ENCODE peak calls at places on chromosomes 1 and 21, in five cellular contexts. P, U, I, Q and H are unnamed samples. For H3K27me3, the result is how much of the 10 kb centered on the place peaks cover.

GRCh38 chr1:15885701-15886612 is 38.5 kb downstream of the SPEN start:
- DNase-seq in U (peak), I (peak), Q (peak), P (peak), H (peak)

GRCh38 chr1:79781261-79781660 is 774.7 kb upstream of the ADGRL4 start:
- DNase-seq in P (no peak), I (no peak), U (peak), Q (no peak), H (no peak)

GRCh38 chr1:34711469-34711868 is 43.4 kb upstream of the GJB5 start:
- DNase-seq in Q (no peak), P (no peak), U (no peak), I (peak), H (peak)

GRCh38 chr1:23370270-23370743 is 671 bp upstream of the ZNF436 start:
- DNase-seq in U (no peak), I (no peak), P (no peak), Q (peak), H (no peak)

GRCh38 chr21:26715878-26716506 is 129.2 kb downstream of the ADAMTS1 start:
- DNase-seq in Q (peak), I (peak), U (peak), P (peak), H (peak)

GRCh38 chr1:209837671-209838070 is 9.9 kb downstream of the UTP25 start:
- DNase-seq in Q (no peak), P (no peak), I (no peak), U (no peak), H (no peak)

GRCh38 chr1:115426271-115426771 is 88.3 kb upstream of the NGF start:
- DNase-seq in P (no peak), Q (peak), U (peak), I (no peak), H (no peak)

GRCh38 chr21:29508311-29508710 is 209.6 kb downstream of the BACH1 start:
- DNase-seq in U (no peak), Q (no peak), P (no peak), I (no peak), H (no peak)

GRCh38 chr1:25502957-25503356 is 40.4 kb upstream of the LDLRAP1 start:
- DNase-seq in P (no peak), I (no peak), Q (peak), U (peak), H (no peak)

GRCh38 chr1:184531296-184531695 is 144.5 kb downstream of the C1orf21 start:
- DNase-seq in I (no peak), U (peak), Q (no peak), P (no peak), H (no peak)

GRCh38 chr1:219924348-219924747 is 4.0 kb downstream of the SLC30A10 start:
- DNase-seq in U (no peak), P (no peak), I (no peak), Q (no peak), H (no peak)

GRCh38 chr1:38561699-38562098 is 297.9 kb downstream of the RRAGC start:
- DNase-seq in P (no peak), U (no peak), I (no peak), Q (no peak), H (no peak)

GRCh38 chr1:228337031-228337564 is 69.5 kb downstream of the TRIM11 start:
- DNase-seq in I (no peak), P (no peak), Q (no peak), U (no peak), H (no peak)

GRCh38 chr1:152517237-152517811 is 3.0 kb downstream of the CRCT1 start:
- DNase-seq in Q (peak), U (no peak), I (no peak), P (no peak), H (no peak)

GRCh38 chr1:24009406-24009805 is 29.3 kb upstream of the SRSF10 start:
- DNase-seq in U (peak), Q (peak), P (no peak), I (no peak), H (no peak)

GRCh38 chr1:206946261-206946660 is at the start of gene PIGR:
- DNase-seq in Q (no peak), I (no peak), U (no peak), P (no peak), H (no peak)

GRCh38 chr1:211329764-211330201 is 3.1 kb downstream of the TRAF5 start:
- DNase-seq in I (no peak), U (no peak), Q (no peak), P (no peak), H (peak)

GRCh38 chr1:63917571-63918394 is 144.0 kb downstream of the ROR1 start:
- DNase-seq in I (peak), U (peak), Q (peak), P (peak), H (peak)

GRCh38 chr1:78102082-78102481 is 56.3 kb downstream of the GIPC2 start:
- DNase-seq in U (peak), P (no peak), I (no peak), Q (peak), H (no peak)

GRCh38 chr1:67683736-67684525 is 1.1 kb upstream of the GADD45A start:
- DNase-seq in Q (peak), I (no peak), P (no peak), U (peak), H (no peak)

GRCh38 chr1:2625311-2625710 is 7.5 kb downstream of the MMEL1 start:
- DNase-seq in U (no peak), I (no peak), Q (no peak), P (no peak), H (no peak)

GRCh38 chr1:247281001-247281574 is 25.2 kb downstream of the VN1R5 start:
- DNase-seq in P (no peak), Q (peak), I (no peak), U (peak), H (no peak)

GRCh38 chr21:33840771-33841170 is 74.8 kb downstream of the ATP5PO start:
- DNase-seq in U (peak), Q (peak), I (no peak), P (no peak), H (no peak)

GRCh38 chr1:156524481-156524869 is 23.9 kb upstream of the MEF2D start:
- DNase-seq in Q (no peak), P (no peak), U (no peak), I (no peak), H (no peak)

GRCh38 chr1:5599541-5599940 is 392.7 kb downstream of the NPHP4 start:
- DNase-seq in Q (no peak), I (no peak), U (no peak), P (peak), H (no peak)

GRCh38 chr1:25959626-25960025 is 38.2 kb downstream of the PAFAH2 start:
- DNase-seq in Q (no peak), P (no peak), U (peak), I (no peak), H (no peak)

GRCh38 chr21:31284797-31285397 is 59.2 kb downstream of the TIAM1 start:
- DNase-seq in U (peak), I (no peak), P (no peak), Q (peak), H (no peak)

GRCh38 chr1:157407917-157408525 is 144.3 kb downstream of the FCRL5 start:
- DNase-seq in Q (no peak), I (no peak), P (no peak), U (no peak), H (no peak)

GRCh38 chr1:116485071-116485735 is 85.6 kb downstream of the CD58 start:
- DNase-seq in P (peak), I (peak), U (peak), Q (peak), H (peak)

GRCh38 chr1:162291000-162291399 is 85.7 kb downstream of the SPATA46 start:
- DNase-seq in I (no peak), P (no peak), U (no peak), Q (no peak), H (no peak)

GRCh38 chr1:188043536-188044245 is 1214.9 kb downstream of the PLA2G4A start:
- DNase-seq in Q (no peak), P (no peak), I (no peak), U (no peak), H (no peak)

GRCh38 chr21:33007747-33008146 is 18.0 kb upstream of the OLIG2 start:
- DNase-seq in U (no peak), I (no peak), Q (no peak), P (no peak), H (no peak)

GRCh38 chr1:31122779-31123178 is 57.3 kb upstream of the PUM1 start:
- DNase-seq in U (peak), I (peak), P (no peak), Q (peak), H (no peak)

GRCh38 chr1:172607145-172607544 is 51.8 kb upstream of the FASLG start:
- DNase-seq in U (no peak), I (no peak), P (no peak), Q (peak), H (peak)

GRCh38 chr21:37181059-37181458 is 86.1 kb downstream of the VPS26C start:
- DNase-seq in U (peak), I (no peak), Q (no peak), P (no peak), H (no peak)

GRCh38 chr1:229139320-229139719 is 131.6 kb upstream of the RAB4A start:
- DNase-seq in I (no peak), U (no peak), Q (no peak), P (no peak), H (no peak)

GRCh38 chr1:167542109-167543032 is 11.2 kb downstream of the CREG1 start:
- DNase-seq in U (no peak), P (no peak), Q (no peak), I (no peak), H (peak)

GRCh38 chr1:226563666-226564065 is 15.1 kb downstream of the STUM start:
- DNase-seq in Q (no peak), I (no peak), U (no peak), P (no peak), H (no peak)

GRCh38 chr1:226565476-226565875 is 16.9 kb downstream of the STUM start:
- DNase-seq in P (no peak), Q (no peak), U (no peak), I (no peak), H (no peak)

GRCh38 chr1:226566234-226566633 is 17.7 kb downstream of the STUM start:
- DNase-seq in I (no peak), Q (no peak), P (no peak), U (no peak), H (no peak)

GRCh38 chr1:226560243-226560642 is 11.7 kb downstream of the STUM start:
- DNase-seq in U (no peak), Q (no peak), P (no peak), I (no peak), H (no peak)

DNA sequence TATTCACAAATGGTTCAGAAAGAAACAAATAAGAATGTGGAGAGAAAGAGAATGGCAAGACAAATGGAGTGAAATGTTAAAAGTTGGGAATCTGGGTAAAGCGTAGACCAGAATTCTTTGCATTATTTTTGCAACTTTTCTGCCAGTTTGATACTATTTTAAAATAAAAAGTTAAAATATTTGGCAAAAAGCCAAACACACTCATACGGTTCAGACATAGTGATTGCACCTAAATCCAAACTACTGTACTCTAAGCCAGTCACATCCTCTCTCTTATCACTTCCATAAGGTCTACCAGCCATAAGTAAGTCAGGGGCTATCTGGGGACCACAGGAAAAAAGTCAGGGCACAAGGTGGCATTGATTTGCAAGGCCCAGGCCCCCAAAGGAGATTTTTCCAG is 14.4 kb downstream of the STUM start:
- DNase-seq in U (no peak), Q (no peak), P (no peak), I (no peak), H (no peak)
- H3K27me3 ChIP-seq in U (under half), Q (under half), P (under half), I (under half), H (under half)

DNA sequence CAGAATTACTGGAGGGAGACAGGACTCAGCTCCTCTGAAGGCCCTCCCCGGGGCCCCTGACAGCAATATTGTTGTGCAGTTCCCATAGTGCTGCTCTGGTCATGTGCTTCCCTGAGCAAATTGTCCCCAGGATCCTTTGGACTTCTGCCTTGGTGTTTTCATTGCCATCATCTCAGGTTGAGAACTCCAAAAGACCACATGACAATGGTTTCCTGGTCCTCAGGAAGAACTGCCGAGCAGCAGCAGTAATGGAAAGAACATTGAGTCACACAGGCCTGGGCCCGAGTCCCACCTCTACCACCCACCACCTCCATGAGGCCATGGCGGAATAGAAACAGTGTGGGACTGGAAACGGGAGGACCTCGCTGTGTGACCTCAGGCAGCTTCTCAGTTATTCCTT is 6.3 kb upstream of the CTTNBP2NL start:
- DNase-seq in U (no peak), I (no peak), P (no peak), Q (peak), H (no peak)
- H2AFZ ChIP-seq in U (peak), I (no peak), P (no peak), Q (no peak), H (no peak)

GRCh38 chr1:159009287-159009686 is 420 bp upstream of the IFI16 start:
- DNase-seq in U (no peak), I (no peak), Q (no peak), P (no peak), H (no peak)
- H3K9ac ChIP-seq in U (peak), I (no peak), Q (peak), P (no peak), H (no peak)

GRCh38 chr1:1135339-1136111 is 19.6 kb upstream of the C1orf159 start:
- DNase-seq in Q (peak), U (no peak), I (peak), P (no peak), H (peak)

GRCh38 chr1:1134300-1134961 is 18.5 kb upstream of the C1orf159 start:
- DNase-seq in P (no peak), I (no peak), Q (no peak), U (no peak), H (no peak)

GRCh38 chr1:1129309-1129708 is 13.4 kb upstream of the C1orf159 start:
- DNase-seq in P (no peak), I (no peak), U (no peak), Q (no peak), H (no peak)

GRCh38 chr1:1132928-1133750 is 17.2 kb upstream of the C1orf159 start:
- DNase-seq in U (peak), P (no peak), Q (no peak), I (no peak), H (no peak)

GRCh38 chr1:1132042-1132927 is 16.4 kb upstream of the C1orf159 start:
- DNase-seq in Q (no peak), I (no peak), P (no peak), U (no peak), H (no peak)
- H3K27me3 ChIP-seq in Q (under half), I (under half), P (under half), U (under half), H (under half)

GRCh38 chr1:112268408-112268807 is 127.6 kb upstream of the CTTNBP2NL start:
- DNase-seq in I (no peak), U (peak), P (no peak), Q (no peak), H (no peak)
- H2AFZ ChIP-seq in I (no peak), U (no peak), P (no peak), Q (no peak), H (no peak)

GRCh38 chr1:243924188-243924587 is 74.1 kb upstream of the AKT3 start:
- DNase-seq in I (no peak), U (peak), P (no peak), Q (peak), H (no peak)

GRCh38 chr1:243924588-243925349 is 74.7 kb upstream of the AKT3 start:
- DNase-seq in Q (peak), U (no peak), I (peak), P (no peak), H (no peak)

GRCh38 chr1:243926299-243926698 is 76.3 kb upstream of the AKT3 start:
- DNase-seq in P (no peak), U (no peak), I (no peak), Q (no peak), H (no peak)

GRCh38 chr1:243921113-243921512 is 71.1 kb upstream of the AKT3 start:
- DNase-seq in I (no peak), U (no peak), P (no peak), Q (no peak), H (no peak)

GRCh38 chr1:243923292-243924171 is 73.5 kb upstream of the AKT3 start:
- DNase-seq in P (no peak), Q (no peak), I (no peak), U (no peak), H (no peak)
- H3K9ac ChIP-seq in P (no peak), Q (no peak), I (no peak), U (no peak), H (no peak)

GRCh38 chr1:47712596-47713299 is 274.9 kb downstream of the FOXD2 start:
- DNase-seq in P (no peak), Q (no peak), U (no peak), I (no peak), H (no peak)
- H3K27me3 ChIP-seq in P (under half), Q (under half), U (half or more), I (half or more), H (under half)

DNA sequence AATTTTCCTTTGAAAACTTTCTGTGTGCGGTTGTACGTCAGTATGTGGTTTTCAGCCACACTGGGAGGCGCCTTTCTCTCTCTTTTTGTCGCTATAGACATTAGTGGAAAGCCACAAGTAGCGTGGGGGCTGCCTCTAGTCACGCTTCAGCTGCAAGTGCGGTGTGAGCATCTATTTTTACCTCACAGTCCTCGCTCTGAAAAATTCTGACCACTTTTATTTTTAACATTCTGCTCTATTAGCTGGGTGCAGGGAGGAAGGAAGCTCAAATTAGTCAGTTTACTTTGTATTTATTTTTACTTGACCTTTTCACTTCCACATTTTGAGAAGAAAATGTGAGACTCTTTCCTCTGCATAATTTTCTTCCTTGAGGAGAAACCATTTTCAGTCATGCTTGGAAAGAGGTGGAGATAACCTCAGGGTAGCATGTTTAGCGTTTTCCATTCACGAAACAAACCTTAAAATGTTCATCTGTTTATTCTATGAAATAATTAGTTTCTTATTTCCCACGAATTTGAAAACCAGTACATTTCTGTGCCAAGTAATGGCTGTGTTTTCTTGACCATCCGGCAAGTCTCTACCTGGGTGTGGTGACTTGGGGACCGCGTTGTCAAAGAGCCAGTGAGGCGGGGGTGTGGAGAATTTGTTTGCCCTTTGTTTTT is 35.6 kb downstream of the ADARB1 start:
- DNase-seq in Q (peak), P (no peak), U (no peak), I (no peak), H (peak)
- H2AFZ ChIP-seq in Q (no peak), P (no peak), U (no peak), I (no peak), H (no peak)